ENCODE peak calls at places on chromosomes 5 and 9, in five cellular contexts. One of them, this sample, is unnamed.

GRCh38 chr9:77488439-77489126 is 159.5 kb downstream of the GNA14 start:
- DNase-seq in activated CD8-positive, alpha-beta memory T cell treated with anti-CD3 and anti-CD28 coated beads, Interleukin-2, amount 50 U/mL, for 48 hours: no peak
- DNase-seq in right lobe of liver: no peak
- DNase-seq in NCI-H1417: no peak
- DNase-seq in NCI-H1092: no peak
- DNase-seq in this sample: no peak

GRCh38 chr9:83327750-83328622 is 210.2 kb downstream of the FRMD3 start:
- DNase-seq in right lobe of liver: no peak
- DNase-seq in NCI-H1092: no peak
- DNase-seq in NCI-H1417: no peak
- DNase-seq in activated CD8-positive, alpha-beta memory T cell treated with anti-CD3 and anti-CD28 coated beads, Interleukin-2, amount 50 U/mL, for 48 hours: no peak
- DNase-seq in this sample: no peak

GRCh38 chr9:21037278-21037677 is 5.8 kb upstream of the HACD4 start:
- DNase-seq in NCI-H1092: no peak
- DNase-seq in NCI-H1417: no peak
- DNase-seq in activated CD8-positive, alpha-beta memory T cell treated with anti-CD3 and anti-CD28 coated beads, Interleukin-2, amount 50 U/mL, for 48 hours: no peak
- DNase-seq in right lobe of liver: no peak
- DNase-seq in this sample: no peak

GRCh38 chr5:39055760-39056393 is 18.3 kb downstream of the RICTOR start:
- DNase-seq in NCI-H1092: no peak
- DNase-seq in NCI-H1417: no peak
- DNase-seq in activated CD8-positive, alpha-beta memory T cell treated with anti-CD3 and anti-CD28 coated beads, Interleukin-2, amount 50 U/mL, for 48 hours: no peak
- DNase-seq in right lobe of liver: no peak
- DNase-seq in this sample: no peak

GRCh38 chr5:135140805-135141204 is 106.8 kb upstream of the PITX1 start:
- DNase-seq in right lobe of liver: no peak
- DNase-seq in activated CD8-positive, alpha-beta memory T cell treated with anti-CD3 and anti-CD28 coated beads, Interleukin-2, amount 50 U/mL, for 48 hours: no peak
- DNase-seq in NCI-H1417: no peak
- DNase-seq in NCI-H1092: no peak
- DNase-seq in this sample: no peak

GRCh38 chr5:176183321-176184074 is 54.7 kb upstream of the SIMC1 start:
- DNase-seq in NCI-H1417: peak; percentile 93
- DNase-seq in NCI-H1092: peak; percentile 80
- DNase-seq in activated CD8-positive, alpha-beta memory T cell treated with anti-CD3 and anti-CD28 coated beads, Interleukin-2, amount 50 U/mL, for 48 hours: no peak
- DNase-seq in right lobe of liver: no peak
- DNase-seq in this sample: peak; percentile 87

GRCh38 chr5:123264399-123264798 is 158.8 kb downstream of the CEP120 start:
- DNase-seq in right lobe of liver: no peak
- DNase-seq in activated CD8-positive, alpha-beta memory T cell treated with anti-CD3 and anti-CD28 coated beads, Interleukin-2, amount 50 U/mL, for 48 hours: no peak
- DNase-seq in NCI-H1417: no peak
- DNase-seq in NCI-H1092: no peak
- DNase-seq in this sample: no peak

GRCh38 chr9:97567182-97567893 is 65.8 kb downstream of the TSTD2 start:
- DNase-seq in NCI-H1092: no peak
- DNase-seq in right lobe of liver: no peak
- DNase-seq in NCI-H1417: no peak
- DNase-seq in activated CD8-positive, alpha-beta memory T cell treated with anti-CD3 and anti-CD28 coated beads, Interleukin-2, amount 50 U/mL, for 48 hours: peak; percentile 32
- DNase-seq in this sample: no peak

GRCh38 chr9:135079676-135080075 is 7.8 kb upstream of the OLFM1 start:
- DNase-seq in NCI-H1417: no peak
- DNase-seq in NCI-H1092: no peak
- DNase-seq in right lobe of liver: no peak
- DNase-seq in activated CD8-positive, alpha-beta memory T cell treated with anti-CD3 and anti-CD28 coated beads, Interleukin-2, amount 50 U/mL, for 48 hours: peak; percentile 13
- DNase-seq in this sample: no peak

This sample was measured in NCI-H524 treated with DMSO at 0.1 percent for 48 hours.